ENCODE peak calls at places on chromosomes 12 and 14, in nine cellular contexts. One of them, this sample, is unnamed.

GRCh38 chr12:58557156-58557555 is 363.1 kb downstream of the LRIG3 start:
- DNase-seq in left lung: no peak
- DNase-seq in GM20000: no peak
- DNase-seq in nephron progenitor cell: no peak
- DNase-seq in pancreas: no peak
- DNase-seq in transverse colon: no peak
- DNase-seq in lung: no peak
- DNase-seq in HFFc6: peak
- DNase-seq in Peyer's patch: no peak
- DNase-seq in this sample: no peak

GRCh38 chr12:4202918-4203317 is 70.6 kb upstream of the CCND2 start:
- DNase-seq in Peyer's patch: no peak
- DNase-seq in GM20000: no peak
- DNase-seq in pancreas: no peak
- DNase-seq in nephron progenitor cell: no peak
- DNase-seq in lung: no peak
- DNase-seq in HFFc6: no peak
- DNase-seq in transverse colon: no peak
- DNase-seq in left lung: no peak
- DNase-seq in this sample: no peak

GRCh38 chr14:82009076-82009475 is 475.4 kb upstream of the SEL1L start:
- DNase-seq in HFFc6: no peak
- DNase-seq in nephron progenitor cell: peak
- DNase-seq in pancreas: no peak
- DNase-seq in lung: no peak
- DNase-seq in transverse colon: no peak
- DNase-seq in Peyer's patch: no peak
- DNase-seq in GM20000: no peak
- DNase-seq in left lung: no peak
- DNase-seq in this sample: no peak

GRCh38 chr14:68146812-68147211 is 327.2 kb downstream of the RAD51B start:
- DNase-seq in transverse colon: no peak
- DNase-seq in GM20000: no peak
- DNase-seq in left lung: no peak
- DNase-seq in lung: peak
- DNase-seq in nephron progenitor cell: no peak
- DNase-seq in HFFc6: peak
- DNase-seq in Peyer's patch: no peak
- DNase-seq in pancreas: no peak
- DNase-seq in this sample: peak

GRCh38 chr14:105448706-105449111 is 25.9 kb upstream of the CRIP2 start:
- DNase-seq in HFFc6: peak
- DNase-seq in nephron progenitor cell: peak
- DNase-seq in transverse colon: peak
- DNase-seq in GM20000: peak
- DNase-seq in lung: peak
- DNase-seq in Peyer's patch: peak
- DNase-seq in left lung: peak
- DNase-seq in pancreas: peak
- DNase-seq in this sample: no peak

GRCh38 chr12:3753549-3754284 is 808 bp upstream of the CRACR2A start:
- DNase-seq in left lung: no peak
- DNase-seq in pancreas: no peak
- DNase-seq in GM20000: no peak
- DNase-seq in HFFc6: no peak
- DNase-seq in transverse colon: no peak
- DNase-seq in lung: no peak
- DNase-seq in nephron progenitor cell: peak
- DNase-seq in Peyer's patch: no peak
- DNase-seq in this sample: no peak

GRCh38 chr12:57069522-57069921 is 9.1 kb downstream of the NEMP1 start:
- DNase-seq in Peyer's patch: peak
- DNase-seq in transverse colon: peak
- DNase-seq in nephron progenitor cell: peak
- DNase-seq in HFFc6: peak
- DNase-seq in pancreas: peak
- DNase-seq in left lung: peak
- DNase-seq in lung: peak
- DNase-seq in GM20000: peak
- DNase-seq in this sample: peak

GRCh38 chr14:85475113-85475512 is 54.8 kb upstream of the FLRT2 start:
- DNase-seq in nephron progenitor cell: no peak
- DNase-seq in lung: no peak
- DNase-seq in transverse colon: no peak
- DNase-seq in GM20000: no peak
- DNase-seq in pancreas: no peak
- DNase-seq in Peyer's patch: no peak
- DNase-seq in left lung: no peak
- DNase-seq in HFFc6: no peak
- DNase-seq in this sample: no peak

GRCh38 chr12:101823039-101823438 is 7.7 kb downstream of the GNPTAB start:
- DNase-seq in lung: no peak
- DNase-seq in HFFc6: no peak
- DNase-seq in nephron progenitor cell: no peak
- DNase-seq in GM20000: no peak
- DNase-seq in transverse colon: no peak
- DNase-seq in pancreas: no peak
- DNase-seq in left lung: no peak
- DNase-seq in Peyer's patch: no peak
- DNase-seq in this sample: no peak

GRCh38 chr12:8581098-8581784 is 31.4 kb downstream of the AICDA start:
- DNase-seq in HFFc6: no peak
- DNase-seq in pancreas: no peak
- DNase-seq in GM20000: no peak
- DNase-seq in nephron progenitor cell: no peak
- DNase-seq in transverse colon: no peak
- DNase-seq in lung: no peak
- DNase-seq in Peyer's patch: no peak
- DNase-seq in left lung: no peak
- DNase-seq in this sample: no peak

GRCh38 chr14:98966021-98966420 is 306.0 kb downstream of the BCL11B start:
- DNase-seq in left lung: no peak
- DNase-seq in Peyer's patch: no peak
- DNase-seq in HFFc6: no peak
- DNase-seq in transverse colon: no peak
- DNase-seq in lung: no peak
- DNase-seq in nephron progenitor cell: no peak
- DNase-seq in GM20000: no peak
- DNase-seq in pancreas: no peak
- DNase-seq in this sample: no peak

GRCh38 chr12:104427547-104427938 is 29.2 kb upstream of the CHST11 start:
- DNase-seq in nephron progenitor cell: no peak
- DNase-seq in left lung: no peak
- DNase-seq in Peyer's patch: no peak
- DNase-seq in HFFc6: no peak
- DNase-seq in GM20000: peak
- DNase-seq in transverse colon: no peak
- DNase-seq in pancreas: no peak
- DNase-seq in lung: no peak
- DNase-seq in this sample: no peak

GRCh38 chr12:117169548-117169947 is 20.7 kb downstream of the FBXO21 start:
- DNase-seq in lung: no peak
- DNase-seq in Peyer's patch: no peak
- DNase-seq in nephron progenitor cell: no peak
- DNase-seq in left lung: no peak
- DNase-seq in transverse colon: no peak
- DNase-seq in HFFc6: no peak
- DNase-seq in pancreas: no peak
- DNase-seq in GM20000: no peak
- DNase-seq in this sample: no peak

DNA sequence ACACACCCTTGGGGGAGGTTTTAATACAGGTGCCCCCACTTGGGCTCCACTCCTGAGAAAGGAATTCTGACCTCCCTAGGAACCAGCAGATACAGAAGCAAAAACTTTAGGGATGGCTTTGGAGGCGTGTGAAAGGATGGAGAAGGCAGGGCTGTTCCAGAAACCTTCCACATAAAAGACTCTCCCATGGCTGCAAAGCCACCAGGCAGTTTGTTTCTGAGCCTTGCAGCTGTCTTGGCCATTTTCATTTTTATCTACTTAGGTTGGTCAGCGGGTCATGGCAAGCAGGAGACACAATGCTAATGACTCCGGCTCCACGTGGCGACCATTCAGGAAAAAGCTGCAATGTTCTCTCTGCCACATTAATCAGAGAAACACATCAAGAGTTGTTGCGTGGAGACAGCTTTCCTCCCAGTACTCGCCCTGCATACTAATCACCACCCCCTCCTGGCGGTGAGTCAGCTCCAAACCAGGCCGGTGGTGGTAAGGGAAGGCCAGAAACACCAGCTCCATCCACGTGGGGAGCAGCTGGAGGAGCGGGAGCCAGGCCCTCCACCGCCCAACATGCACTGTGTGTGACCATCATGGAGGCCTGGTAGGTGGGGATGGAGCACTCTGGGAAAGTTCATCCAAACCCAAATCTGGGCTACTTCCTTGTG is 30.9 kb upstream of the IRF2BPL start:
- DNase-seq in left lung: no peak
- DNase-seq in nephron progenitor cell: no peak
- DNase-seq in GM20000: no peak
- DNase-seq in Peyer's patch: no peak
- DNase-seq in lung: no peak
- DNase-seq in pancreas: no peak
- DNase-seq in HFFc6: peak
- DNase-seq in transverse colon: no peak
- DNase-seq in this sample: peak
- TF ChIP-seq CTCF in left lung: no peak
- TF ChIP-seq CTCF in nephron progenitor cell: no peak
- TF ChIP-seq CTCF in GM20000: peak
- TF ChIP-seq CTCF in Peyer's patch: no peak
- TF ChIP-seq CTCF in lung: peak
- TF ChIP-seq CTCF in pancreas: no peak
- TF ChIP-seq CTCF in HFFc6: peak
- TF ChIP-seq CTCF in transverse colon: no peak
- TF ChIP-seq CTCF in this sample: peak

DNA sequence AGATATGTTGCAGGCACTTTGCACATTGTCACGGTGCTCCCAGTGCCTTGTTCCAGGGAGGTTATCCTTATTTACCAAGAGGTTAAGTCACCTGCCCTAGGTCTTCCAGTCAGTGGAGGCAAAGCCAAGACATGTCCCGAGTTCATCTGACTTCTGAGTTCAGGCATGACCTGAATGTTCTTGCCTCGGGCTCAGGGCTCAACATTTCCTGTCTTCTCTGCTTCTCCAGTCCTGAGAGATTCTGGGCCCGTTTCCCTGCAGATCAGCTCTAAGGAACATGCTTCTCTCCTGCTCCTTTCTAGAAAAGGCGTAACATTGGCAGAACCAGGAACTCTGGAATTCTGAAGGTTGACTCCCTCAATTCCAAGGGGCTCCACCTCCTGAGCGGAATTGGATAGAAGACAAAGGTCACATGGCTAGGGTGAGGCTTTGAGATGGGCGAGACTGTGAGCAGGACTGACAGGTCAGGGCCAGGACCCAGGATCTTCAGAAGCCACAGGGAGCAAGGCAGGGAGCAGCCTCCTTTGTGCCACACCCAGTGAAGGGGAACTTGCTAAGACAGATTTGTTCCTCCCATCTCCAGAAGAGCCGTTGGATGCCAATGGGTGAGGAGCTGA is 19.9 kb downstream of the BDKRB2 start:
- DNase-seq in left lung: no peak
- DNase-seq in Peyer's patch: peak
- DNase-seq in nephron progenitor cell: no peak
- DNase-seq in transverse colon: peak
- DNase-seq in GM20000: no peak
- DNase-seq in pancreas: no peak
- DNase-seq in lung: no peak
- DNase-seq in HFFc6: no peak
- DNase-seq in this sample: no peak
- TF ChIP-seq CTCF in left lung: no peak
- TF ChIP-seq CTCF in Peyer's patch: no peak
- TF ChIP-seq CTCF in nephron progenitor cell: no peak
- TF ChIP-seq CTCF in transverse colon: no peak
- TF ChIP-seq CTCF in GM20000: no peak
- TF ChIP-seq CTCF in pancreas: no peak
- TF ChIP-seq CTCF in lung: no peak
- TF ChIP-seq CTCF in HFFc6: no peak
- TF ChIP-seq CTCF in this sample: no peak

GRCh38 chr12:65119063-65119462 is 2.0 kb downstream of the WIF1 start:
- DNase-seq in pancreas: no peak
- DNase-seq in Peyer's patch: no peak
- DNase-seq in GM20000: no peak
- DNase-seq in HFFc6: no peak
- DNase-seq in lung: no peak
- DNase-seq in left lung: no peak
- DNase-seq in transverse colon: no peak
- DNase-seq in nephron progenitor cell: no peak
- DNase-seq in this sample: no peak

GRCh38 chr12:65123435-65124063 is 2.4 kb upstream of the WIF1 start:
- DNase-seq in transverse colon: no peak
- DNase-seq in Peyer's patch: no peak
- DNase-seq in nephron progenitor cell: peak
- DNase-seq in HFFc6: peak
- DNase-seq in GM20000: peak
- DNase-seq in lung: no peak
- DNase-seq in pancreas: no peak
- DNase-seq in left lung: no peak
- DNase-seq in this sample: peak

GRCh38 chr12:65121956-65122469 is 908 bp upstream of the WIF1 start:
- DNase-seq in nephron progenitor cell: no peak
- DNase-seq in transverse colon: no peak
- DNase-seq in lung: no peak
- DNase-seq in Peyer's patch: no peak
- DNase-seq in GM20000: no peak
- DNase-seq in left lung: no peak
- DNase-seq in HFFc6: no peak
- DNase-seq in pancreas: no peak
- DNase-seq in this sample: no peak

GRCh38 chr12:65122661-65123060 is 1.6 kb upstream of the WIF1 start:
- DNase-seq in nephron progenitor cell: peak
- DNase-seq in pancreas: no peak
- DNase-seq in lung: no peak
- DNase-seq in HFFc6: no peak
- DNase-seq in Peyer's patch: no peak
- DNase-seq in transverse colon: no peak
- DNase-seq in GM20000: no peak
- DNase-seq in left lung: no peak
- DNase-seq in this sample: no peak

GRCh38 chr12:65121049-65121955 is at the start of gene WIF1:
- DNase-seq in lung: peak
- DNase-seq in left lung: peak
- DNase-seq in HFFc6: no peak
- DNase-seq in GM20000: peak
- DNase-seq in Peyer's patch: peak
- DNase-seq in transverse colon: peak
- DNase-seq in pancreas: peak
- DNase-seq in nephron progenitor cell: peak
- DNase-seq in this sample: no peak
- TF ChIP-seq CTCF in lung: no peak
- TF ChIP-seq CTCF in left lung: peak
- TF ChIP-seq CTCF in HFFc6: peak
- TF ChIP-seq CTCF in GM20000: no peak
- TF ChIP-seq CTCF in Peyer's patch: peak
- TF ChIP-seq CTCF in transverse colon: peak
- TF ChIP-seq CTCF in pancreas: peak
- TF ChIP-seq CTCF in nephron progenitor cell: peak
- TF ChIP-seq CTCF in this sample: peak

DNA sequence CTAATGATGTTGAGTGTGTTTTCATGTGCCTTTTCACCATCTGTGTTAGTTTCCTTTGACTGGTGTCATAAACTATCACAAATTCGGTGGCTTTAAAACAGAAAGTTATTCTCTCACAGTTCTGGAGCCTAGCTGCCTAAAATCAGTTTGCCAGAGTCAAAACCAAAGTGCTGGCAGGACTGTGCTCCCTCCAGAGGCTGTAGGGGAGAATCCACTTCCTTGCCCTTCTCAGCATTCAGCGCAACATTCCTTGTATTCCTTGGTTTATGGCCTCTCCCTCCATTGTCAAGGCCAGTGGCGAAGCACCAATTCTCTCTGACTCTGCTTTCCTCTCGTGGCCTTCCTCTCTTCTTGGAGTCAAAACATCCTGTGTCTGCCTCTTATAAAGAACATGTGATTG is 174.2 kb upstream of the PDE3A start:
- DNase-seq in GM20000: no peak
- DNase-seq in pancreas: no peak
- DNase-seq in Peyer's patch: no peak
- DNase-seq in left lung: no peak
- DNase-seq in nephron progenitor cell: peak
- DNase-seq in HFFc6: no peak
- DNase-seq in transverse colon: no peak
- DNase-seq in lung: no peak
- DNase-seq in this sample: no peak
- TF ChIP-seq CTCF in GM20000: no peak
- TF ChIP-seq CTCF in pancreas: no peak
- TF ChIP-seq CTCF in Peyer's patch: no peak
- TF ChIP-seq CTCF in left lung: no peak
- TF ChIP-seq CTCF in nephron progenitor cell: peak
- TF ChIP-seq CTCF in HFFc6: no peak
- TF ChIP-seq CTCF in transverse colon: no peak
- TF ChIP-seq CTCF in lung: no peak
- TF ChIP-seq CTCF in this sample: peak